ENCODE peak calls at places on chromosomes 3 and 15, in five cellular contexts. Q, K, V, E and U are unnamed samples.

GRCh38 chr15:75416584-75416983 is 34.9 kb downstream of the SIN3A start:
- DNase-seq in V (no peak), E (no peak), K (no peak), Q (no peak), U (no peak)

GRCh38 chr3:134600685-134601502 is 49.9 kb downstream of the KY start:
- DNase-seq in Q (peak; percentile 78), K (peak; percentile 68), E (peak; percentile 30), V (peak; percentile 57), U (peak; percentile 64)

GRCh38 chr3:8296466-8296865 is 205.2 kb upstream of the LMCD1 start:
- DNase-seq in E (no peak), K (no peak), Q (peak; percentile 76), V (no peak), U (no peak)

GRCh38 chr15:56040081-56041035 is 46.9 kb upstream of the NEDD4 start:
- DNase-seq in Q (peak; percentile 95), V (no peak), K (peak; percentile 98), E (no peak), U (peak; percentile 79)

GRCh38 chr15:77591960-77592613 is 40.6 kb downstream of the LINGO1 start:
- DNase-seq in E (no peak), Q (no peak), V (no peak), K (no peak), U (no peak)

GRCh38 chr3:137121704-137122314 is 164.0 kb downstream of the IL20RB start:
- DNase-seq in K (peak; percentile 29), Q (peak; percentile 84), V (peak; percentile 46), E (no peak), U (peak; percentile 6)

GRCh38 chr15:71357357-71357756 is 242.1 kb downstream of the THSD4 start:
- DNase-seq in E (no peak), K (no peak), V (no peak), Q (no peak), U (peak; percentile 88)

GRCh38 chr15:81511160-81511559 is 137.1 kb upstream of the TMC3 start:
- DNase-seq in E (no peak), Q (no peak), K (peak; percentile 18), V (no peak), U (no peak)

GRCh38 chr3:13579089-13579488 is 30.2 kb downstream of the FBLN2 start:
- DNase-seq in K (peak; percentile 82), V (no peak), E (no peak), Q (no peak), U (no peak)

GRCh38 chr3:45985532-45986302 is 9.9 kb downstream of the FYCO1 start:
- DNase-seq in V (no peak), Q (no peak), K (peak; percentile 24), E (no peak), U (no peak)

GRCh38 chr15:98923159-98923558 is 84.4 kb downstream of the PGPEP1L start:
- DNase-seq in V (no peak), Q (no peak), K (no peak), E (no peak), U (no peak)

GRCh38 chr3:117355566-117355965 is 646.0 kb downstream of the TUSC7 start:
- DNase-seq in K (peak; percentile 15), V (no peak), Q (peak; percentile 69), E (no peak), U (no peak)

GRCh38 chr3:44359146-44359751 is 20.7 kb downstream of the TCAIM start:
- DNase-seq in K (no peak), V (no peak), E (no peak), Q (peak; percentile 88), U (no peak)

GRCh38 chr15:78696436-78696835 is 55.4 kb upstream of the CHRNB4 start:
- DNase-seq in E (no peak), Q (no peak), K (no peak), V (no peak), U (no peak)

GRCh38 chr3:152202976-152203626 is 65.6 kb upstream of the MBNL1 start:
- DNase-seq in K (peak; percentile 9), E (no peak), V (peak; percentile 34), Q (no peak), U (no peak)